ENCODE peak calls at places on chromosomes 16 and 17, in four cellular contexts. L is GM12878, G is H1, I is K562. K is an unnamed sample.

GRCh38 chr16:84732674-84733352 is 33.0 kb downstream of the USP10 start:
- DNase-seq in G (no peak), I (peak; percentile 63), L (no peak), K (no peak)

GRCh38 chr17:42133461-42134041 is 10.9 kb downstream of the HSPB9 start:
- DNase-seq in G (no peak), L (no peak), I (no peak), K (no peak)

GRCh38 chr17:48376926-48377325 is 53.1 kb downstream of the SKAP1 start:
- DNase-seq in G (no peak), L (no peak), I (no peak), K (no peak)

GRCh38 chr16:53668869-53669268 is 34.8 kb downstream of the RPGRIP1L start:
- DNase-seq in G (no peak), I (no peak), L (no peak), K (no peak)

GRCh38 chr17:9890124-9890523 is 14.9 kb downstream of the RCVRN start:
- DNase-seq in L (no peak), G (peak; percentile 89), I (peak; percentile 54), K (peak; percentile 35)

GRCh38 chr17:58325289-58325726 is 3.3 kb downstream of the TSPOAP1 start:
- DNase-seq in I (no peak), L (no peak), G (peak; percentile 74), K (peak; percentile 75)

GRCh38 chr17:73444021-73444420 is 132.2 kb upstream of the CDC42EP4 start:
- DNase-seq in I (no peak), L (no peak), G (no peak), K (no peak)

GRCh38 chr16:74201561-74201960 is 95.1 kb upstream of the PSMD7 start:
- DNase-seq in L (no peak), G (no peak), I (no peak), K (no peak)

GRCh38 chr17:16908282-16908681 is 63.6 kb downstream of the TNFRSF13B start:
- DNase-seq in L (no peak), I (no peak), G (peak; percentile 19), K (no peak)

GRCh38 chr16:50251375-50252081 is 14.8 kb upstream of the ADCY7 start:
- DNase-seq in G (no peak), I (no peak), L (no peak), K (no peak)

GRCh38 chr16:74984194-74984669 is 691 bp downstream of the WDR59 start:
- DNase-seq in L (no peak), I (no peak), G (no peak), K (no peak)

GRCh38 chr16:81513204-81514040 is 68.8 kb downstream of the CMIP start:
- DNase-seq in G (peak; percentile 63), L (no peak), I (no peak), K (no peak)

GRCh38 chr17:77746391-77746790 is 212.1 kb upstream of the TNRC6C start:
- DNase-seq in G (no peak), L (no peak), I (no peak), K (no peak)

DNA sequence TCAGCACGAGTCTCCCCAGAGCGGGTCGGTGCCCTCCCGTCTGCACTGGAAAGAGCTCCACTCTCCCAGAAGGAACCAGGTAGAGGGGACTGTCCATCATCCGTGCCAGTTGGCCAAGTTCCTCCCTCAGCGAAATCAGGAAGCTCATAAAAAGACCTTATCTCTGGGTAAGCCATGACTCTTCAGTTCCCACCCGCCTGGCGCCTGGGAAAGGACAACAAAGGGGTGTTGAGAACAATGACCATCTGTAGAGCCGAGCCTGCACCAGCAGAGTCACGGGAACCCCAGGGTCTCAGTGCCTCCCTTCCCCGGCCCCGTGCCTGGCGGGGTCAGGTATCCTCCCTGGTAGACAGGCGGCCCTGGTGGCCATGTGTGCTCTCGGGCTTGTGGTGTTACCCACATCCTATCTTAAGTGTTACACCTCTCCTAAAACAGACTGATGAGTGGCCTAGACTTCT is 190.8 kb downstream of the AXIN2 start:
- DNase-seq in I (no peak), L (no peak), G (no peak), K (no peak)
- TF ChIP-seq POLR2AphosphoS5 in I (no peak), L (no peak), G (no peak), K (no peak)

DNA sequence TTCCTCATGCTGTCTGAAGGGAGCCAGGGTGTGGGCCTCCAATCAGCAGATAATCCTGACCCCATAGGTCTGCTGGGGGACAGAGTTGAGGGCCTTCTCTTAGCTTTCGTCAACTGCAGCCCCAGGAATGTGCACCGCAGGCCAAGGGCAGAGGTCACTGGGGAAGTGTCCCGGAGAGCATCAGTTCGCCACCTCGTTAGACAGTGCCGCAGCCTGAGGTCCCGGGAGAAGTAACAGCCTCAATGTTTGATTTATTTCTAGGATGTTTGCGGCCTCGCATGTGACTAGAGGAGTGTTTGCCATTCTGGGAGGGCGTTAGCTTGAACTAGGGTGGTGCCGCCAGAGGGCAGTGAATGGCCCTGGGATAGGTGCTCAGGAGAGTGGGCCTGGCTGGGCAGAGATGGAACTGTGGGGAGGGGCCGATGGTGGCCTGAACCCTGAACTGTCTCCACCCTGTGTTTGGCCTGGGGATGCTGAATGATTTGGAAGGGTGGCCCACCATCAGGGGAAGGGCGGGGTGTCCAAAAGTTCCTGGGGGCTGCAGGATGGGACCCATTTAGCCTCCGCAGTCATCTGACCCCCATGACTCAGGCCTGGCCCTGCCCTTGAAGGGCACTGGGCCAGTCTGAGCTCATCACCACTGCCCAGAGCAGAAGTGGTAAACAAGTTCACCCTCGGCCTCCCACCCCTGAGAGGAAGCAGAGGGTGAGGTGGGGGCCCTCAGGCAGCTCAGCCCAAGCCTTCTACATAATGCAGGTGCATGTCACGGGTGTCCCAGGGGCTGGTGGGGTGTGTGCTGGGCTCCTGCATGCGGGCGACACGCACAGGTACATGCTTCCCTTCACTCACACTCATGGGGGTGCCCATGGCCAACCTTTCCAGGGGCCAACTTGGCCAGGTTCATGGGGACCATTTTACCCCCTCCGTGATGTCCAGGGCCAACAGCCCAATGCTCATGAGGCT is 12.4 kb upstream of the TAC4 start:
- DNase-seq in I (no peak), G (no peak), L (no peak), K (no peak)
- TF ChIP-seq SIN3A in I (no peak), G (no peak), L (no peak), K (no peak)

GRCh38 chr17:65558311-65558682 is 3.2 kb downstream of the AXIN2 start:
- DNase-seq in G (no peak), I (no peak), L (no peak), K (no peak)
- TF ChIP-seq TAF1 in G (no peak), I (no peak), L (no peak), K (no peak)

GRCh38 chr16:12901204-12901596 is 198 bp upstream of the SHISA9 start:
- DNase-seq in L (no peak), G (peak; percentile 80), I (no peak), K (peak; percentile 37)
- TF ChIP-seq POLR2AphosphoS5 in L (no peak), G (no peak), I (no peak), K (no peak)

GRCh38 chr17:36500745-36501225 is 14.3 kb downstream of the ZNHIT3 start:
- DNase-seq in I (no peak), G (no peak), L (no peak), K (no peak)

GRCh38 chr17:36495076-36495578 is 8.6 kb downstream of the ZNHIT3 start:
- DNase-seq in G (no peak), L (no peak), I (no peak), K (no peak)

GRCh38 chr17:36498560-36499300 is 12.2 kb downstream of the ZNHIT3 start:
- DNase-seq in G (no peak), I (no peak), L (no peak), K (peak; percentile 68)

GRCh38 chr17:36496018-36496789 is 9.7 kb downstream of the ZNHIT3 start:
- DNase-seq in L (no peak), I (no peak), G (no peak), K (no peak)

DNA sequence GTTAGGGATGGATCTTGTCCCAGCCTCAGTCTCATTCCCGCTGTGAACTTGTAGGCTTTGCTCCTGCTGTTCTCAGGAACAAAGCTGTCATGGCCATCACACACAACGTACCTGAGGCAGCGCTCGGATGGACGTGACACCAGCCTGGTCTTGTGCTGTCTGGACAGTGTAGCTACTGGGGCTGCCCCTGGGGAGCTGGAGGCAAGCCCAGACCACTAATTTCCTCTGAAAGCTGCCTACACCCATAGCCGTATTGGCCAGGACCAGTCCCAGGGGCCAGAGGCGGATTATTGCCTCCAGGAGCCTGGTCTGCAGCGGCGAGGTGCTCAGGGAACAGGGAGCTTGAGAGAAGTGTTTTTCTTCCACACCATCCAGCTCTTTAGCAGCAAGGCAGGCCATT is 11.7 kb downstream of the ZNHIT3 start:
- DNase-seq in G (no peak), I (no peak), L (no peak), K (peak; percentile 64)
- TF ChIP-seq SIN3A in G (no peak), I (no peak), L (no peak), K (no peak)

GRCh38 chr17:17940451-17940911 is 31.7 kb downstream of the TOM1L2 start:
- DNase-seq in G (no peak), L (no peak), I (no peak), K (peak; percentile 57)
- TF ChIP-seq TAF1 in G (no peak), L (no peak), I (no peak), K (no peak)

GRCh38 chr17:44320066-44320465 is 4.6 kb downstream of the SLC25A39 start:
- DNase-seq in G (no peak), L (no peak), I (no peak), K (no peak)

GRCh38 chr17:44321246-44322120 is 3.1 kb downstream of the SLC25A39 start:
- DNase-seq in G (no peak), L (no peak), I (no peak), K (no peak)

GRCh38 chr17:44315760-44316731 is 7.6 kb downstream of the RUNDC3A start:
- DNase-seq in I (peak; percentile 56), G (peak; percentile 92), L (no peak), K (peak; percentile 28)

GRCh38 chr17:44317545-44317944 is 7.1 kb downstream of the SLC25A39 start:
- DNase-seq in I (peak; percentile 6), L (no peak), G (no peak), K (no peak)

GRCh38 chr17:44318077-44318892 is 6.3 kb downstream of the SLC25A39 start:
- DNase-seq in G (no peak), I (peak; percentile 12), L (no peak), K (peak; percentile 23)
- TF ChIP-seq POLR2AphosphoS5 in G (no peak), I (no peak), L (no peak), K (no peak)

DNA sequence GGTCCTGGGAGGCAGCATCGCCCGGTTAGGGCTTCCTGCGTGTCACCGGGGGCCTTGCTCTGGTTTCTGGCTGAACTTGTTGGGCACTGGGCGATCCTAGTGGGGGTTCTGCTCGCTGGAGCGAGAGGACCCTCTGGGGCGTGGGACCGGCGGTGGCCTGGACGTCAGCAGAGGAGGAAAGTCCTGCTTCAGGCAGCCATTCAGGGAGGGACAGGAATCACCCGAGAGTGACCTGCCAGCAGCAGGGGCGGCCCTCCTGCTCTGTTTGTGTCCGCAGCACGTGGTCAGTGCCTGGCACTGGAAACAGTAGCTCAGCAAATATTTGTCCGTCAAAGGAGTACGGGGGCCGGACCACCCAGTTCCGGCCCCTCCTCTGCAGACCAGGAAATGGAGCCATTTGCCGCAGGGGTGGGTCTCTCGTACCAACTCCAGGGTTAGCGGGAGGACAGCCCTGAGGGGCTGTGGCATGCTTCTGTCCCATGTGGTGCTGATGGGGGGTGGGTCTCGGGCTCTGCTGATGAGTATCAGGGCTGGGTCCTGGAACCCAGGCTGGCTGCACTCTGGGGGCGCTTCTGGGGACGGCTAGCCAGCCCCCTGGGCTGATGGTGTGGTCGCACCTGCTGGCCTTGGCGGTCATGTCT is 48.3 kb downstream of the BAIAP2 start:
- DNase-seq in I (no peak), G (no peak), L (no peak), K (peak; percentile 87)
- TF ChIP-seq SIN3A in I (no peak), G (no peak), L (no peak), K (no peak)